ENCODE peak calls at places on chromosome X, in five cellular contexts. T, P, Y, J and Q are unnamed samples.

GRCh38 chrX:15816886-15817285 is 26.6 kb downstream of the ZRSR2 start:
- DNase-seq in T (peak; percentile 28), P (no peak), Y (no peak), J (no peak), Q (no peak)

GRCh38 chrX:1391707-1392375 is at the start of gene SLC25A6:
- DNase-seq in T (peak; percentile 97), P (peak; percentile 99), Y (peak; percentile 99), J (no peak), Q (peak; percentile 99)

GRCh38 chrX:134548257-134548732 is 88.3 kb downstream of the HPRT1 start:
- DNase-seq in T (peak; percentile 63), P (no peak), Y (peak; percentile 53), J (no peak), Q (no peak)

GRCh38 chrX:10326578-10326977 is 169.8 kb downstream of the CLCN4 start:
- DNase-seq in T (peak; percentile 2), P (no peak), Y (peak; percentile 1), J (no peak), Q (no peak)

GRCh38 chrX:23515028-23515427 is 152.3 kb upstream of the PRDX4 start:
- DNase-seq in T (no peak), P (no peak), Y (no peak), J (no peak), Q (no peak)

GRCh38 chrX:16511776-16512400 is 138.1 kb upstream of the S100G start:
- DNase-seq in T (no peak), P (no peak), Y (peak; percentile 39), J (no peak), Q (no peak)

GRCh38 chrX:20663287-20663686 is 396.6 kb upstream of the RPS6KA3 start:
- DNase-seq in T (no peak), P (no peak), Y (no peak), J (no peak), Q (no peak)

GRCh38 chrX:155329293-155329692 is 5.1 kb downstream of the CLIC2 start:
- DNase-seq in T (no peak), P (no peak), Y (no peak), J (no peak), Q (no peak)

GRCh38 chrX:13693341-13693871 is 4.5 kb downstream of the RAB9A start:
- DNase-seq in T (no peak), P (no peak), Y (no peak), J (no peak), Q (no peak)

GRCh38 chrX:136251042-136251991 is at the start of gene MAP7D3:
- DNase-seq in T (peak; percentile 70), P (peak; percentile 38), Y (peak; percentile 29), J (peak; percentile 27), Q (peak; percentile 80)

GRCh38 chrX:102651968-102652744 is 873 bp downstream of the GPRASP1 start:
- DNase-seq in T (no peak), P (peak; percentile 28), Y (peak; percentile 18), J (peak; percentile 33), Q (no peak)

GRCh38 chrX:123675154-123675553 is 57.7 kb downstream of the THOC2 start:
- DNase-seq in T (no peak), P (no peak), Y (no peak), J (no peak), Q (no peak)

GRCh38 chrX:149819371-149819770 is 37.6 kb downstream of the MAGEA9 start:
- DNase-seq in T (no peak), P (no peak), Y (no peak), J (no peak), Q (no peak)

GRCh38 chrX:139933904-139934303 is 1.1 kb upstream of the ATP11C start:
- DNase-seq in T (no peak), P (no peak), Y (no peak), J (no peak), Q (no peak)

GRCh38 chrX:102840871-102841705 is 96.0 kb upstream of the RAB40AL start:
- DNase-seq in T (peak; percentile 22), P (no peak), Y (peak; percentile 66), J (no peak), Q (no peak)

GRCh38 chrX:129957241-129958099 is 25.0 kb upstream of the BCORL1 start:
- DNase-seq in T (peak; percentile 89), P (no peak), Y (peak; percentile 18), J (peak; percentile 31), Q (peak; percentile 86)

GRCh38 chrX:41655631-41656030 is 33.1 kb upstream of the GPR34 start:
- DNase-seq in T (no peak), P (no peak), Y (no peak), J (no peak), Q (no peak)

GRCh38 chrX:146907391-146908240 is 93.1 kb upstream of the CXorf51A start:
- DNase-seq in T (no peak), P (no peak), Y (no peak), J (no peak), Q (no peak)

GRCh38 chrX:55522577-55523254 is 33.1 kb upstream of the USP51 start:
- DNase-seq in T (no peak), P (no peak), Y (peak; percentile 17), J (peak; percentile 7), Q (no peak)

GRCh38 chrX:2608638-2609430 is 82.3 kb upstream of the CD99 start:
- DNase-seq in T (peak; percentile 83), P (peak; percentile 74), Y (peak; percentile 82), J (no peak), Q (peak; percentile 93)

GRCh38 chrX:12488781-12489180 is 302.4 kb upstream of the PRPS2 start:
- DNase-seq in T (no peak), P (no peak), Y (no peak), J (no peak), Q (no peak)

GRCh38 chrX:39773923-39774803 is 323.6 kb downstream of the BCOR start:
- DNase-seq in T (no peak), P (no peak), Y (peak; percentile 53), J (no peak), Q (no peak)

GRCh38 chrX:68490644-68491043 is 8.2 kb upstream of the YIPF6 start:
- DNase-seq in T (peak; percentile 1), P (no peak), Y (peak; percentile 43), J (no peak), Q (no peak)

GRCh38 chrX:78747471-78747870 is at the start of gene LPAR4:
- DNase-seq in T (no peak), P (no peak), Y (peak; percentile 1), J (no peak), Q (no peak)

GRCh38 chrX:19725545-19726102 is 161.8 kb downstream of the SH3KBP1 start:
- DNase-seq in T (peak; percentile 31), P (no peak), Y (no peak), J (no peak), Q (peak; percentile 45)